ENCODE peak calls at places on chromosomes 11 and 22, in nine cellular contexts. U is dermis microvascular lymphatic vessel endothelial cell, B is A549, N is iPS-NIHi11, D is WTC11, P is endodermal cell, C is GM13977, E is erythroblast, Y is iris pigment epithelial cell. T is an unnamed sample.

GRCh38 chr22:27751277-27752070 is 50.1 kb downstream of the MN1 start:
- DNase-seq in U (no peak), C (no peak), P (no peak), N (no peak), B (no peak), Y (no peak), D (no peak), E (no peak), T (no peak)

GRCh38 chr22:28424427-28425080 is 255.1 kb downstream of the TTC28 start:
- DNase-seq in C (no peak), Y (peak; percentile 66), B (no peak), D (no peak), P (no peak), E (no peak), U (no peak), N (no peak), T (no peak)

GRCh38 chr11:117535870-117536411 is 208.3 kb downstream of the CEP164 start:
- DNase-seq in B (no peak), E (no peak), P (no peak), U (no peak), Y (no peak), C (no peak), N (no peak), D (no peak), T (no peak)

GRCh38 chr22:42937164-42937854 is 77.6 kb downstream of the PACSIN2 start:
- DNase-seq in P (peak; percentile 38), B (peak; percentile 57), N (no peak), D (no peak), Y (peak; percentile 94), U (no peak), C (peak; percentile 48), E (peak; percentile 67), T (peak; percentile 81)

GRCh38 chr11:60928563-60929001 is 4.3 kb downstream of the TMEM132A start:
- DNase-seq in C (no peak), Y (no peak), P (no peak), U (no peak), N (no peak), D (no peak), E (no peak), B (no peak), T (no peak)

GRCh38 chr11:908273-908672 is 2.3 kb downstream of the CHID1 start:
- DNase-seq in D (no peak), U (no peak), E (peak; percentile 95), Y (peak; percentile 8), B (no peak), N (no peak), P (no peak), C (no peak), T (no peak)

GRCh38 chr11:16791494-16791961 is 53.1 kb downstream of the C11orf58 start:
- DNase-seq in E (no peak), N (no peak), U (peak; percentile 95), D (no peak), B (peak; percentile 68), P (no peak), Y (peak; percentile 95), C (no peak), T (peak; percentile 3)

GRCh38 chr22:31530816-31531180 is 34.5 kb downstream of the SFI1 start:
- DNase-seq in N (no peak), C (no peak), E (no peak), U (no peak), Y (peak; percentile 66), D (no peak), P (no peak), B (no peak), T (no peak)

GRCh38 chr11:55942785-55943392 is 6.7 kb upstream of the OR5I1 start:
- DNase-seq in P (no peak), E (peak; percentile 56), N (peak; percentile 23), C (peak; percentile 7), Y (peak; percentile 27), D (no peak), B (peak; percentile 3), U (peak; percentile 0), T (peak; percentile 72)

GRCh38 chr22:23212061-23213030 is 32.0 kb downstream of the BCR start:
- DNase-seq in D (no peak), P (no peak), Y (no peak), E (no peak), N (no peak), C (no peak), U (no peak), B (no peak), T (no peak)

GRCh38 chr11:72069200-72069599 is 11.1 kb downstream of the NUMA1 start:
- DNase-seq in E (no peak), P (no peak), C (no peak), N (no peak), U (no peak), D (no peak), Y (peak; percentile 50), B (no peak), T (no peak)

GRCh38 chr11:127843483-127844396 is 743.6 kb downstream of the ETS1 start:
- DNase-seq in Y (peak; percentile 56), P (peak; percentile 95), B (peak; percentile 10), E (peak; percentile 65), U (peak; percentile 12), N (peak; percentile 71), D (peak; percentile 89), C (peak; percentile 36), T (peak; percentile 78)

GRCh38 chr22:29914165-29914564 is 31.2 kb downstream of the MTMR3 start:
- DNase-seq in C (no peak), D (no peak), U (no peak), B (no peak), P (no peak), Y (peak; percentile 88), E (peak; percentile 24), N (no peak), T (no peak)

GRCh38 chr11:25734592-25735211 is 597.2 kb upstream of the ANO3 start:
- DNase-seq in B (no peak), C (no peak), D (no peak), P (no peak), N (peak; percentile 26), U (no peak), E (no peak), Y (peak; percentile 53), T (peak; percentile 57)

GRCh38 chr22:36873614-36874308 is 13.0 kb downstream of the NCF4 start:
- DNase-seq in B (peak; percentile 67), E (peak; percentile 75), U (peak; percentile 40), Y (peak; percentile 66), D (peak; percentile 25), C (peak; percentile 83), P (peak; percentile 73), N (peak; percentile 84), T (peak; percentile 91)

GRCh38 chr11:11155962-11156815 is 196.9 kb downstream of the CSNK2A3 start:
- DNase-seq in P (peak; percentile 96), C (peak; percentile 57), U (no peak), Y (no peak), B (peak; percentile 32), D (peak; percentile 86), N (peak; percentile 89), E (peak; percentile 35), T (peak; percentile 5)

GRCh38 chr11:16013649-16014275 is 342.6 kb downstream of the SOX6 start:
- DNase-seq in B (no peak), P (no peak), D (no peak), N (no peak), Y (no peak), E (no peak), U (no peak), C (no peak), T (no peak)

GRCh38 chr11:64516226-64516625 is 74.8 kb upstream of the SLC22A12 start:
- DNase-seq in B (no peak), U (no peak), N (peak; percentile 49), Y (no peak), P (peak; percentile 71), E (peak; percentile 46), C (no peak), D (no peak), T (peak; percentile 38)

GRCh38 chr11:73206751-73207280 is 11.3 kb upstream of the P2RY2 start:
- DNase-seq in U (no peak), B (no peak), C (no peak), Y (peak; percentile 28), P (no peak), E (no peak), D (no peak), N (no peak), T (no peak)

GRCh38 chr11:95972055-95972454 is 48.1 kb upstream of the MTMR2 start:
- DNase-seq in P (no peak), U (no peak), D (no peak), Y (no peak), N (no peak), B (no peak), C (no peak), E (no peak), T (no peak)

GRCh38 chr11:17076517-17077239 is 789 bp downstream of the RPS13 start:
- DNase-seq in N (no peak), B (no peak), E (peak; percentile 55), C (no peak), U (no peak), Y (peak; percentile 26), D (no peak), P (no peak), T (no peak)

GRCh38 chr11:116610190-116610589 is 162.6 kb downstream of the BUD13 start:
- DNase-seq in D (no peak), Y (no peak), P (peak; percentile 33), E (no peak), C (no peak), N (no peak), B (no peak), U (no peak), T (no peak)

GRCh38 chr11:131685906-131686305 is 315.5 kb downstream of the NTM start:
- DNase-seq in E (no peak), C (no peak), N (no peak), D (no peak), Y (no peak), P (peak; percentile 33), U (no peak), B (no peak), T (no peak)

GRCh38 chr11:132312616-132313210 is 942.3 kb downstream of the NTM start:
- DNase-seq in B (no peak), P (peak; percentile 79), U (no peak), N (peak; percentile 87), C (peak; percentile 55), D (peak; percentile 45), E (peak; percentile 34), Y (peak; percentile 5), T (peak; percentile 58)

GRCh38 chr11:86818466-86819282 is 18.3 kb downstream of the PRSS23 start:
- DNase-seq in Y (peak; percentile 83), N (peak; percentile 54), U (peak; percentile 67), C (peak; percentile 49), D (no peak), B (peak; percentile 60), E (peak; percentile 71), P (no peak), T (peak; percentile 96)

GRCh38 chr11:75441804-75442132 is 8.8 kb upstream of the KLHL35 start:
- DNase-seq in D (no peak), B (no peak), N (no peak), C (no peak), P (no peak), U (no peak), E (no peak), Y (no peak), T (no peak)

GRCh38 chr11:13076961-13077360 is 67.8 kb downstream of the RASSF10 start:
- DNase-seq in P (no peak), Y (no peak), B (no peak), U (no peak), E (no peak), C (no peak), D (no peak), N (no peak), T (no peak)

GRCh38 chr22:37559901-37560681 is at the start of gene CDC42EP1:
- DNase-seq in C (no peak), U (no peak), Y (peak; percentile 55), D (peak; percentile 55), E (peak; percentile 39), N (peak; percentile 80), P (peak; percentile 85), B (no peak), T (no peak)

GRCh38 chr11:8005556-8005955 is 18.4 kb downstream of the EIF3F start:
- DNase-seq in Y (no peak), P (peak; percentile 28), D (no peak), N (no peak), B (no peak), U (no peak), C (no peak), E (no peak), T (no peak)

GRCh38 chr11:63908631-63909491 is 8.1 kb downstream of the RCOR2 start:
- DNase-seq in C (no peak), D (no peak), N (no peak), E (no peak), U (no peak), P (peak; percentile 50), B (no peak), Y (no peak), T (no peak)

GRCh38 chr22:33921576-33922181 is 1.4 kb upstream of the LARGE1 start:
- DNase-seq in P (peak; percentile 94), U (no peak), E (no peak), B (peak; percentile 8), C (peak; percentile 63), D (peak; percentile 88), Y (peak; percentile 28), N (peak; percentile 71), T (no peak)